ENCODE peak calls at places on chromosome 16, in five cellular contexts. Y, X, M, G and I are unnamed samples.

GRCh38 chr16:1054660-1055556 is 17.6 kb upstream of the SSTR5 start:
- DNase-seq in G (no peak), M (peak), X (peak), Y (peak), I (no peak)

GRCh38 chr16:53991181-53992056 is 287.5 kb downstream of the FTO start:
- DNase-seq in G (no peak), M (peak), X (no peak), Y (no peak), I (no peak)

GRCh38 chr16:9370071-9370491 is 278.6 kb downstream of the HAPSTR1 start:
- DNase-seq in G (no peak), Y (peak), M (no peak), X (no peak), I (no peak)

GRCh38 chr16:2209258-2210008 is 1.2 kb downstream of the BRICD5 start:
- DNase-seq in G (no peak), X (no peak), Y (no peak), M (no peak), I (no peak)

GRCh38 chr16:2152695-2153506 is 2.7 kb upstream of the TRAF7 start:
- DNase-seq in Y (peak), G (no peak), M (peak), X (peak), I (no peak)

GRCh38 chr16:62077998-62078397 is 41.8 kb upstream of the CDH8 start:
- DNase-seq in X (peak), G (no peak), M (no peak), Y (no peak), I (no peak)

GRCh38 chr16:81493755-81494433 is 49.3 kb downstream of the CMIP start:
- DNase-seq in G (no peak), X (no peak), M (peak), Y (peak), I (peak)

GRCh38 chr16:59356709-59357108 is 622.6 kb upstream of the GOT2 start:
- DNase-seq in Y (no peak), G (no peak), M (no peak), X (no peak), I (no peak)

GRCh38 chr16:57564571-57565270 is 22.3 kb downstream of the ADGRG5 start:
- DNase-seq in X (no peak), G (no peak), Y (no peak), M (no peak), I (no peak)

GRCh38 chr16:67844441-67844840 is 2.3 kb upstream of the NUTF2 start:
- DNase-seq in M (no peak), G (no peak), X (no peak), Y (no peak), I (no peak)

GRCh38 chr16:81127051-81127450 is 30.9 kb upstream of the GCSH start:
- DNase-seq in G (no peak), X (no peak), Y (no peak), M (no peak), I (no peak)